ENCODE peak calls at places on chromosome 16, in ten cellular contexts. L, M, F, W, I, K, T, S, V and D are unnamed samples.

GRCh38 chr16:26012376-26012775 is 320.6 kb downstream of the HS3ST4 start:
- DNase-seq in M (no peak), F (no peak), K (no peak), L (no peak), V (no peak), I (no peak), T (no peak), W (no peak), S (no peak), D (no peak)

GRCh38 chr16:87831421-87832136 is 37.7 kb downstream of the SLC7A5 start:
- DNase-seq in I (no peak), K (no peak), L (no peak), S (no peak), T (no peak), V (no peak), M (no peak), F (no peak), W (no peak), D (no peak)

GRCh38 chr16:13307255-13307654 is 405.9 kb downstream of the SHISA9 start:
- DNase-seq in W (peak; percentile 96), I (peak; percentile 11), T (no peak), M (peak; percentile 20), L (no peak), V (no peak), F (peak; percentile 96), S (no peak), K (peak; percentile 96), D (peak; percentile 86)

GRCh38 chr16:24135624-24136296 is 120.4 kb upstream of the CACNG3 start:
- DNase-seq in S (no peak), M (no peak), W (no peak), L (peak; percentile 81), K (no peak), F (no peak), V (no peak), I (no peak), T (peak; percentile 41), D (no peak)

GRCh38 chr16:73610160-73610559 is 562.2 kb upstream of the ZFHX3 start:
- DNase-seq in V (no peak), S (no peak), L (no peak), F (no peak), W (no peak), I (no peak), K (no peak), M (no peak), T (no peak), D (no peak)

GRCh38 chr16:70349783-70350182 is 3.1 kb downstream of the DDX19A start:
- DNase-seq in K (no peak), V (no peak), T (no peak), I (no peak), F (no peak), M (no peak), S (no peak), L (no peak), W (no peak), D (no peak)

GRCh38 chr16:3696425-3697218 is 20.7 kb downstream of the TRAP1 start:
- DNase-seq in T (no peak), F (peak; percentile 28), K (peak; percentile 81), I (peak; percentile 56), S (no peak), V (peak; percentile 62), W (peak; percentile 84), L (peak; percentile 65), M (no peak), D (peak; percentile 67)

GRCh38 chr16:80720759-80721470 is 83.5 kb downstream of the CDYL2 start:
- DNase-seq in T (no peak), V (no peak), I (peak; percentile 50), K (peak; percentile 40), M (no peak), F (peak; percentile 8), L (no peak), W (peak; percentile 50), S (no peak), D (no peak)

GRCh38 chr16:88047462-88047861 is 96.2 kb downstream of the BANP start:
- DNase-seq in K (no peak), I (no peak), M (no peak), S (no peak), L (no peak), T (no peak), V (no peak), F (no peak), W (no peak), D (no peak)

GRCh38 chr16:73020409-73020884 is 27.5 kb downstream of the ZFHX3 start:
- DNase-seq in M (no peak), T (no peak), I (peak; percentile 92), F (peak; percentile 78), S (peak; percentile 72), L (no peak), V (peak; percentile 54), W (peak; percentile 96), K (peak; percentile 94), D (peak; percentile 92)

GRCh38 chr16:11183035-11183812 is 72.8 kb downstream of the SOCS1 start:
- DNase-seq in K (no peak), S (no peak), L (peak; percentile 33), M (no peak), F (no peak), I (no peak), V (no peak), W (no peak), T (peak; percentile 56), D (no peak)

GRCh38 chr16:23838485-23839142 is 2.8 kb downstream of the PRKCB start:
- DNase-seq in K (no peak), V (no peak), F (no peak), I (no peak), M (no peak), S (no peak), T (no peak), W (no peak), L (no peak), D (no peak)

GRCh38 chr16:66961065-66961744 is at the start of gene CES3:
- DNase-seq in M (peak; percentile 86), W (peak; percentile 42), K (peak; percentile 24), S (peak; percentile 75), V (peak; percentile 84), T (peak; percentile 91), I (peak; percentile 83), L (peak; percentile 87), F (peak; percentile 41), D (peak; percentile 72)

GRCh38 chr16:12096162-12096781 is 119.7 kb downstream of the SNX29 start:
- DNase-seq in M (no peak), L (no peak), K (peak; percentile 15), I (peak; percentile 78), S (no peak), V (no peak), F (no peak), T (no peak), W (peak; percentile 36), D (no peak)

DNA sequence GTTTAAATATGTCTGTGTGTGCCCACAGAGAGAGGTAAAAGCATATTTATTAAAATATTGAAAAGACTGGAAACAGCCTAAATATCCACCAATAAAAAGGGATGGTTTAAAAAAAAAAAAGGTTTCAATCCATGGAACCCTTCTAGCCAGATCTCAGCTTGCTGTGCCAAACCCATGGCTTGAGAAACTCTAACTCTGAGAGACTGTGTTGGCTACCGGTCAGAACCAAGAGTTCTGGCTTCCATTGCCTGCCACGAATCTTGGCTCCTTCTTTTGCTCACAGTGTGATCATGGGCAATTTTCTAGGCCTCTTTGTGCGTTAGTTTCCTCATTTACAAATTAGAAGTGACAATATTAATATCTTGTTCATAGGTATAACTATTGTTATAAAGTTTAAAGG is 201.3 kb upstream of the IRX3 start:
- DNase-seq in V (no peak), I (no peak), S (no peak), W (no peak), L (no peak), T (no peak), M (no peak), F (no peak), K (no peak), D (no peak)
- TF ChIP-seq EZH2 in V (no peak), I (no peak), S (no peak), W (no peak), L (no peak), T (no peak), M (no peak), F (no peak), K (no peak), D (no peak)

DNA sequence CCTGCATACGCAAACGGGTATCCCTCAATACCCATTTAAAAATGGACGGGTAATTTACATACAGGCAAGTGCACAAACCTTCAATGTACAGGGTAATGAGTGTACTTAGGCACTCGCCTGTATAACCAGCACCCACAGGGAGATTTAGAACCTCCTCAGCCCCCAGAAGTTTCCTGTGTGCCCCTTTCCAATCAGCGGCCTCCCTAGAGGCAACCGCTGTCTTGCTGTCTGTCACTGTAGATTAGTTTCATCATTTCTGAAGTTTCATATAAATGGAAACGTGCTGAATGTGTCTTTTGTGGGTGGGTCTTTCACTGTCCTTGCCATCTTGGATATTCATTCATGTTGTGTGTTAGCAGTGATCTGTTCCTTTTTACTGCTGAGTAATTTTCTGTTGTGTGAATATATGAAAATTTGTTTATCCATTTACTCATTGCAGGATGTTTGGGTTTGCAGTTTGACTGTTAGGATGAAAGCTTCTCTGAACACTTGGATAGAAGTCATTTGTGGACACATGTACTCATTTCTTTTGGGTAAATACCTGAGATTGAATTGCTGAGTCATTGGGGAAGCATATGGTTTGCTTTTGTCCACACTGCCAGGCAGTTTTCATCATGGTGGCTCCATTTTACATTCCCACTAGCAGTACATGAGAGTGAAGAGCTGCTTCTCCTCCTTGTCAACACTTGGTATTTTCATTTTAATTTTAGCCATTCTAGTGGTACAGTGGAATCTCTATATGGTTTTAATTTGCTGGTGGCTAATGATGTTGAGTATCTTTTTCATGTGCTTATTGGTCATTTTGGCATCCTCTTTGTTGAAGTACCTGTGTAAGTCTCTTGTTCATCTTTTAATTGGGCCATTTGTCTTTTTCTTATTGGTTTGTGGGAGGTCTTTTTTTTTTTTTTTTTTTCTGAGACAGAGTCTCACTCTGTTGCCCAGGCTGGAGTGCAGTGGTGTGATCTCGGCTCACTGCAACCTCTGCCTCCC is 2.1 kb upstream of the ADCY7 start:
- DNase-seq in M (no peak), K (peak; percentile 39), V (peak; percentile 4), F (peak; percentile 10), I (peak; percentile 43), W (peak; percentile 56), S (no peak), T (no peak), L (no peak), D (no peak)
- H3K36me3 ChIP-seq in M (no peaks in the 10 kb centered on the region), K (no peaks in the 10 kb centered on the region), V (no peaks in the 10 kb centered on the region), F (no peaks in the 10 kb centered on the region), I (no peaks in the 10 kb centered on the region), W (no peaks in the 10 kb centered on the region), S (no peaks in the 10 kb centered on the region), T (no peaks in the 10 kb centered on the region), L (peaks cover 3% of the 10 kb centered on the region), D (no peaks in the 10 kb centered on the region)

GRCh38 chr16:86337581-86338402 is 172.5 kb upstream of the FOXF1 start:
- DNase-seq in M (no peak), V (no peak), I (peak; percentile 19), T (no peak), F (no peak), S (no peak), K (no peak), L (no peak), W (no peak), D (no peak)
- H2AFZ ChIP-seq in M (no peak overlapping the region), V (no peak overlapping the region), I (no peak overlapping the region), T (no peak overlapping the region), F (no peak overlapping the region), S (no peak overlapping the region), K (no peak overlapping the region), L (no peak overlapping the region), W (no peak overlapping the region), D (no peak overlapping the region)

DNA sequence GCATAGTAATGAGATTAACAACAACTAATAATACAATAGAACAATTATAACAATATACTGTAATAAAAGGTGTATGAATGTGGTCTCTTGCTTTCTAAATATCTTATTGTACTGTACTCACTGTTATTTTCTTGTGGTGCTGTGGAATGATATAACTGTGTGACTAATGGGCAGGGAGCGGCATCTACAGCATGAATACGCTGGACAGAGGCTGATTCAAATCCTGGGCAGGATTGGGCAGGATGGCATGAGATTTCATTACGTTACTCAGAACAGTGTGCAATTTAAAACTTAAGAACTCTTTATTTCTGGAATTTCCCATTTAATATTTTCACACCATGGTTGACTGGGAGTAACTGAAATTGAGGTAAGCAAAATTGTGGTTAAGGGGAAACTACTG is 1239.8 kb upstream of the GOT2 start:
- DNase-seq in I (peak; percentile 1), M (no peak), L (no peak), T (no peak), F (peak; percentile 94), K (peak; percentile 33), W (peak; percentile 58), V (no peak), S (no peak), D (no peak)
- TF ChIP-seq EZH2 in I (no peak), M (no peak), L (no peak), T (no peak), F (no peak), K (no peak), W (no peak), V (no peak), S (no peak), D (no peak)